ENCODE peak calls at places on chromosome 9, in six cellular contexts. I, P, Q, B, F and Z are unnamed samples. For H3K4me1, the result is how much of the 10 kb centered on the place peaks cover.

GRCh38 chr9:126500600-126501382 is 112.9 kb upstream of the LMX1B start:
- DNase-seq in I (peak), P (peak), Q (peak), B (peak), F (peak), Z (peak)

GRCh38 chr9:3323714-3324113 is 202.1 kb downstream of the RFX3 start:
- DNase-seq in I (no peak), P (no peak), Q (no peak), B (no peak), F (no peak), Z (no peak)

GRCh38 chr9:94085062-94085639 is 887 bp downstream of the PTPDC1 start:
- DNase-seq in I (peak), P (peak), Q (no peak), B (no peak), F (no peak), Z (no peak)

GRCh38 chr9:108322326-108323098 is 533.3 kb downstream of the ACTL7B start:
- DNase-seq in I (no peak), P (no peak), Q (no peak), B (no peak), F (no peak), Z (no peak)

GRCh38 chr9:69945671-69946141 is 97.9 kb upstream of the MAMDC2 start:
- DNase-seq in I (peak), P (peak), Q (no peak), B (no peak), F (peak), Z (no peak)

GRCh38 chr9:6415266-6415665 is 2.3 kb downstream of the UHRF2 start:
- DNase-seq in I (peak), P (no peak), Q (no peak), B (no peak), F (no peak), Z (peak)

GRCh38 chr9:125949247-125949646 is 202.1 kb downstream of the PBX3 start:
- DNase-seq in I (peak), P (no peak), Q (no peak), B (no peak), F (no peak), Z (no peak)

GRCh38 chr9:122016309-122016708 is 76.8 kb downstream of the TTLL11 start:
- DNase-seq in I (no peak), P (no peak), Q (no peak), B (no peak), F (no peak), Z (no peak)

GRCh38 chr9:104863180-104863883 is 64.6 kb downstream of the ABCA1 start:
- DNase-seq in I (peak), P (peak), Q (peak), B (no peak), F (no peak), Z (peak)

GRCh38 chr9:104961238-104961637 is 33.3 kb upstream of the ABCA1 start:
- DNase-seq in I (peak), P (peak), Q (peak), B (no peak), F (no peak), Z (peak)

GRCh38 chr9:95264954-95265615 is 52.4 kb downstream of the FANCC start:
- DNase-seq in I (peak), P (peak), Q (no peak), B (no peak), F (no peak), Z (no peak)

GRCh38 chr9:120563044-120563443 is 16.9 kb downstream of the CDK5RAP2 start:
- DNase-seq in I (no peak), P (no peak), Q (no peak), B (no peak), F (peak), Z (no peak)

GRCh38 chr9:113916931-113917330 is 40.8 kb downstream of the ZNF618 start:
- DNase-seq in I (no peak), P (no peak), Q (no peak), B (no peak), F (no peak), Z (no peak)

GRCh38 chr9:114503009-114503408 is 2.3 kb downstream of the WHRN start:
- DNase-seq in I (no peak), P (no peak), Q (no peak), B (no peak), F (no peak), Z (no peak)

GRCh38 chr9:123335227-123335985 is 20.6 kb upstream of the CRB2 start:
- DNase-seq in I (peak), P (peak), Q (no peak), B (no peak), F (no peak), Z (no peak)

GRCh38 chr9:113403651-113404050 is 2.6 kb upstream of the ALAD start:
- DNase-seq in I (no peak), P (no peak), Q (no peak), B (no peak), F (no peak), Z (no peak)

GRCh38 chr9:112719292-112719691 is 1.4 kb upstream of the INIP start:
- DNase-seq in I (peak), P (no peak), Q (no peak), B (no peak), F (no peak), Z (no peak)

GRCh38 chr9:6955251-6955921 is 197.6 kb downstream of the KDM4C start:
- DNase-seq in I (peak), P (peak), Q (no peak), B (no peak), F (no peak), Z (peak)

GRCh38 chr9:84266087-84266561 is 74.4 kb downstream of the SLC28A3 start:
- DNase-seq in I (no peak), P (no peak), Q (no peak), B (no peak), F (no peak), Z (no peak)

GRCh38 chr9:79154806-79155205 is 417.0 kb upstream of the TLE4 start:
- DNase-seq in I (no peak), P (peak), Q (no peak), B (no peak), F (no peak), Z (no peak)

GRCh38 chr9:79403495-79403894 is 168.3 kb upstream of the TLE4 start:
- DNase-seq in I (no peak), P (no peak), Q (no peak), B (no peak), F (no peak), Z (peak)

GRCh38 chr9:16268037-16269010 is 602.1 kb downstream of the BNC2 start:
- DNase-seq in I (peak), P (no peak), Q (no peak), B (no peak), F (no peak), Z (no peak)

GRCh38 chr9:78997296-78997695 is 574.5 kb upstream of the TLE4 start:
- DNase-seq in I (no peak), P (no peak), Q (no peak), B (no peak), F (no peak), Z (no peak)

GRCh38 chr9:120680579-120680978 is 33.7 kb downstream of the MEGF9 start:
- DNase-seq in I (no peak), P (no peak), Q (no peak), B (no peak), F (no peak), Z (no peak)

GRCh38 chr9:126915281-126915816 is 767 bp downstream of the RALGPS1 start:
- DNase-seq in I (no peak), P (no peak), Q (peak), B (peak), F (peak), Z (peak)

GRCh38 chr9:93187574-93187973 is 3.6 kb downstream of the WNK2 start:
- DNase-seq in I (no peak), P (no peak), Q (no peak), B (no peak), F (peak), Z (no peak)

GRCh38 chr9:115109486-115109885 is 8.5 kb downstream of the TNC start:
- DNase-seq in I (peak), P (peak), Q (no peak), B (no peak), F (no peak), Z (no peak)

GRCh38 chr9:77996696-77997095 is 34.9 kb downstream of the GNAQ start:
- DNase-seq in I (no peak), P (no peak), Q (no peak), B (no peak), F (no peak), Z (no peak)

GRCh38 chr9:115202960-115203751 is 85.2 kb upstream of the TNC start:
- DNase-seq in I (peak), P (peak), Q (no peak), B (no peak), F (no peak), Z (no peak)

DNA sequence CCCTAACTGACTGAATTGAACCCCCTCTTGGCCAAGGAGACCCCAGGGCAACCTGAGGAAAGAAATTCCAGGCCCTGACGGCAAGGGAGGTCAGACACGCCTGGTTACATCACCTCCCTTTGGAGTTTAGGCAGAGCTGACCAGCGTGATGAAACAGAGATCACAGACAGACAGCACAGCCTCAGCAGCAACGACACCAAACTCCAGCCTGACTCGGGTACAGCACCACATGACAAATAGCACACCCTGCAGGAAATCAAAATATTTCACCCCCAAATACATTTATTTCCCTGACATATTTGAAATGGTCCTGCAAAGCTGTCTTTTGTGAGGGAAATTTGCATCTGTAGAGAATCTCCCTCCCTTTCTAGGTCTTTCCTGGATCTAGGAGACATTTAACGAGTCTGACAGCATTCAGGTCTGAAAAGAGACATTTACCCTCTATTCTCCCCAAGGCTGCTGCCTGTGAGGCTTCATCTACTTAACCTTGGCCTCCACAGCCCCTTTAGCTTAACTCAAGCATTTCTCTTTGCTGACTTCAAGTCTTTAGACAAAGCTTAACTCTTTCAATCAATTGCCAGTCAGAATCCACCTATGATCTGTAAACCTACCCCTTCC is 2.6 kb downstream of the QSOX2 start:
- DNase-seq in I (no peak), P (no peak), Q (no peak), B (no peak), F (no peak), Z (peak)
- H3K27ac ChIP-seq in I (no peak), P (no peak), Q (no peak), B (no peak), F (no peak), Z (peak)

DNA sequence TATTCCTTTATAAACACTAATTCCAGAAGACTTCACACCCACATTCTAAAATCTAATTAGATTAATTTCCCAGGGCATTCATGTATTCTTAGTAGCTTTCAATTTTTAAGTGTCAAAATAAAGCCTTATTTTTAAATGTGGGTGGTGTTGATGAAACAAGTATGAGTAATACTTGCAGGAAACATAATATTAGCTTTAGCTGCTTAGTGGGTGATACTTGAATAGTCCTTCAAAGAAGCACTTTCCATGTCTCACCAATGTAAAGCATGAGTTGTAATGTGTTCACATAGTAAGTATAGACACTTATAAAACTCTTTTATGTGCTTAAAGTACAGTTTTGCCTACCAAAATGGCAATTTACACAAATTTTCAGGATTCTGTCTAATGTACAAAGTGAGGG is 6.9 kb downstream of the FNBP1 start:
- DNase-seq in I (peak), P (peak), Q (no peak), B (no peak), F (no peak), Z (no peak)
- H3K4me1 ChIP-seq in I (under half), P (under half), Q (half or more), B (under half), F (half or more), Z (half or more)

GRCh38 chr9:91154686-91155085 is 207.0 kb downstream of the AUH start:
- DNase-seq in I (no peak), P (no peak), Q (no peak), B (no peak), F (no peak), Z (no peak)
- H3K4me3 ChIP-seq in I (no peak), P (no peak), Q (no peak), B (no peak), F (no peak), Z (no peak)

GRCh38 chr9:22107646-22108045 is 98.5 kb upstream of the CDKN2B start:
- DNase-seq in I (no peak), P (no peak), Q (no peak), B (no peak), F (no peak), Z (no peak)
- H3K27ac ChIP-seq in I (no peak), P (no peak), Q (no peak), B (no peak), F (no peak), Z (no peak)

GRCh38 chr9:38027714-38028113 is 41.3 kb downstream of the SHB start:
- DNase-seq in I (no peak), P (no peak), Q (no peak), B (no peak), F (no peak), Z (no peak)
- H3K4me1 ChIP-seq in I (half or more), P (half or more), Q (under half), B (under half), F (half or more), Z (under half)

DNA sequence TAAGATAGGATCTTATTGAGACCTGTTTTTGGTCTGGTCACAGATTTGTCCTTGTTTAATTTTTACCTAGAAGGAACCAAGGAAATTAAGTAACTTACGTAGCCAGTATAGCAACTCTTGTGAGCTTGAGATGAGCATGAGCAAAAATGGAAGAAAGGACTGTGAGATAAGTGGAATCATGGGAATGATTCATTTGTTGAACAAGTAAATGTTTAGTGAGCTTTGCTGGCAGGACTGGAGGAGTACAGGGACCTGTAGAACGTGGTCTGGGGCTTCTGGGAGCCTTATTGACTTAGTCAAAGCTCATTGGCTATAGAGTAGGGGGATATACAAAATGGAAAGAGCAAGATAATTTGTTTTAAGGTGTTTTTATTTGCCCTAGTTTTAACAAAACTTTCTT is 3.0 kb downstream of the RAD23B start:
- DNase-seq in I (peak), P (peak), Q (no peak), B (no peak), F (no peak), Z (no peak)
- H3K4me3 ChIP-seq in I (peak), P (peak), Q (peak), B (no peak), F (no peak), Z (peak)

GRCh38 chr9:136643596-136644342 is 18.9 kb upstream of the EGFL7 start:
- DNase-seq in I (no peak), P (no peak), Q (no peak), B (no peak), F (peak), Z (no peak)
- H3K27ac ChIP-seq in I (no peak), P (no peak), Q (peak), B (no peak), F (peak), Z (no peak)